ENCODE peak calls at places on chromosomes 2 and 18, in four cellular contexts. J is MM.1S, U is SJSA1, T is body of pancreas. W is an unnamed sample. For H3K4me1, the result is how much of the 10 kb centered on the place peaks cover.

GRCh38 chr2:215003001-215003400 is 135.4 kb downstream of the ABCA12 start:
- DNase-seq in J (no peak), T (no peak), U (no peak), W (no peak)

GRCh38 chr18:31042068-31042390 is 513 bp downstream of the DSC3 start:
- DNase-seq in U (no peak), T (no peak), J (no peak), W (no peak)

GRCh38 chr2:178205853-178206516 is 11.7 kb downstream of the OSBPL6 start:
- DNase-seq in J (no peak), U (no peak), T (no peak), W (no peak)

GRCh38 chr2:88582030-88582429 is 45.2 kb downstream of the EIF2AK3 start:
- DNase-seq in T (no peak), U (no peak), J (no peak), W (no peak)

GRCh38 chr18:28288784-28289183 is 111.9 kb upstream of the CDH2 start:
- DNase-seq in U (no peak), J (no peak), T (no peak), W (no peak)

GRCh38 chr2:8539743-8540551 is 141.9 kb upstream of the ID2 start:
- DNase-seq in J (no peak), T (peak), U (no peak), W (no peak)

GRCh38 chr18:79377187-79377891 is 18.4 kb upstream of the NFATC1 start:
- DNase-seq in U (peak), T (no peak), J (no peak), W (peak)

GRCh38 chr2:232023426-232023825 is 61.9 kb downstream of the DIS3L2 start:
- DNase-seq in U (no peak), T (no peak), J (no peak), W (no peak)

GRCh38 chr2:109292377-109292776 is 163.4 kb downstream of the SH3RF3 start:
- DNase-seq in T (no peak), J (no peak), U (no peak), W (no peak)

GRCh38 chr2:74530239-74531161 is 767 bp downstream of the HTRA2 start:
- DNase-seq in T (peak), J (peak), U (no peak), W (peak)

GRCh38 chr18:62131305-62131909 is 55.4 kb downstream of the PIGN start:
- DNase-seq in U (peak), J (peak), T (peak), W (peak)

GRCh38 chr2:230441188-230441897 is 25.3 kb downstream of the SP100 start:
- DNase-seq in U (no peak), T (peak), J (no peak), W (no peak)

GRCh38 chr2:206721216-206721920 is 3.2 kb upstream of the DYTN start:
- DNase-seq in T (no peak), J (no peak), U (no peak), W (no peak)

GRCh38 chr2:217357886-217358620 is 498.2 kb upstream of the TNP1 start:
- DNase-seq in T (no peak), J (no peak), U (peak), W (no peak)
- H3K4me1 ChIP-seq in T (under half), J (under half), U (half or more), W (under half)

DNA sequence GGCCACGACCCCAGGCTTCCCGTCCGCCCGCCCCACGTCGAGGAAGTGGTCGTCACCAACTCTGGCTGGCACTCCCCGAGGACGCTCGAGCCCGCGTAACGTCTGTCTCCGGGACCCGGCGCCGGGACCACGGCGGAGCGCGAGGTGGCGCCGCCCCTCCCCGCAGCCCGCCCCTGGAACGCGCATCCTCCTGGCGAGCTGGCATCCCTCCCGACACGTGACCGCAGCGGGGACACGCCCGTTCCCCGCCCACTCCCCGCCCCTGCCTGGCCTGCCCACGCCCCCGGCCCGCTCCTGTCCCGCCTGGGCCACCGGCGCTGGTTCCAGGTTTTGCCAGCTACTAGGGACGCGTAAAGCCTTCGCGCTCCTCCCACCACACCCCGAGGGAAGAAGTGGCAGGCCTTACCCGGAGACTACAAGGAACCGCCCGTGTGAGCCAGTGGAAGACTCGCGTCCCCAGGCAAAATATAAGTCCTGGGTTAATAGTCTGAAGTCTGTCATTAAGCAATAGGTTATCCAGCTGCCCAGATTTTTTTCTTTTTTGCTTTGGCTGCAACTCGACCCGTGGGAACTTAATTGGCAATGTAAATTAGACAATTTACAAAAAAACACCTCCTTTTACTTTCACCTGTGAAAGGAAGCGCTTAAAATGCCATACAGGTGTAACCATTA is at the start of gene OSBPL1A:
- DNase-seq in T (peak), U (peak), J (peak), W (peak)
- H3K4me1 ChIP-seq in T (under half), U (under half), J (under half), W (under half)

DNA sequence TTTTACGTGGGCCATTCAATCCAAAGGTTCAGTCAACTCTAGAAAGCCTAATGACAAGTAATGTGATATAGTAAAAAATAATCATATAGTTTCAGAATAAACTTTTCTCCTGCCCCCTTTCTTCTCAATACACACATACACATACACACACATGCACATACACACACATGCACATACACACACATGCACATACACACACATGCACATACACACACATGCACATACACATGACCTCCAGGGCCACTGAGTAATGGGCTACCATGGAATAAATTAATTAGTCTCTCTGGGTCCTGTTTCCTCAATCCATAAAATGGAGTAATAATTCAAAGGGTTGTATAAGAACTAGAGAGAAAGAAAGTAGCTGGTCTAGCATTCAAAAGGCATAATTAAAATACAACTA is 5.4 kb upstream of the TRIB2 start:
- DNase-seq in U (no peak), T (no peak), J (no peak), W (no peak)
- H3K4me1 ChIP-seq in U (under half), T (under half), J (under half), W (under half)

GRCh38 chr18:50315100-50315871 is 27.8 kb upstream of the CXXC1 start:
- DNase-seq in J (peak), T (no peak), U (no peak), W (no peak)
- H3K4me1 ChIP-seq in J (half or more), T (under half), U (under half), W (under half)

GRCh38 chr2:85578243-85579180 is 1.1 kb downstream of the VAMP8 start:
- DNase-seq in T (peak), U (no peak), J (no peak), W (peak)

GRCh38 chr2:85575739-85576138 is 1.6 kb upstream of the VAMP8 start:
- DNase-seq in T (no peak), J (no peak), U (no peak), W (no peak)

GRCh38 chr2:85577063-85577385 is 362 bp upstream of the VAMP8 start:
- DNase-seq in J (no peak), T (no peak), U (no peak), W (no peak)

GRCh38 chr2:85579266-85579935 is 2.0 kb downstream of the VAMP8 start:
- DNase-seq in U (no peak), T (no peak), J (no peak), W (no peak)

GRCh38 chr2:85577386-85578242 is at the start of gene VAMP8:
- DNase-seq in U (no peak), J (peak), T (peak), W (no peak)
- H3K4me1 ChIP-seq in U (under half), J (under half), T (under half), W (under half)

GRCh38 chr2:1618191-1618961 is 125.9 kb downstream of the PXDN start:
- DNase-seq in T (no peak), U (no peak), J (no peak), W (no peak)
- H3K4me1 ChIP-seq in T (under half), U (under half), J (under half), W (under half)

GRCh38 chr2:11513319-11513718 is 20.5 kb upstream of the GREB1 start:
- DNase-seq in T (no peak), J (no peak), U (no peak), W (no peak)
- H3K4me1 ChIP-seq in T (under half), J (under half), U (under half), W (under half)

GRCh38 chr2:160376576-160376975 is 117.0 kb downstream of the RBMS1 start:
- DNase-seq in T (no peak), J (no peak), U (peak), W (no peak)
- H3K4me1 ChIP-seq in T (under half), J (under half), U (half or more), W (half or more)

GRCh38 chr2:202267495-202267894 is 1.9 kb downstream of the NOP58 start:
- DNase-seq in J (peak), U (no peak), T (no peak), W (no peak)

GRCh38 chr2:202270487-202270886 is 4.9 kb downstream of the NOP58 start:
- DNase-seq in T (no peak), J (no peak), U (peak), W (no peak)

GRCh38 chr2:202265467-202266277 is at the start of gene NOP58:
- DNase-seq in U (peak), T (peak), J (peak), W (peak)

GRCh38 chr2:202269585-202269984 is 4.0 kb downstream of the NOP58 start:
- DNase-seq in T (no peak), U (no peak), J (peak), W (no peak)
- H3K4me1 ChIP-seq in T (under half), U (under half), J (under half), W (under half)

W was measured in testis.